ENCODE peak calls at places on chromosomes 2 and 18, in eight cellular contexts. W is cardiac fibroblast; F is stimulated activated CD4-positive, alpha-beta T cell treated with anti-CD3 and anti-CD28 coated beads, Interleukin-1b, Interleukin-23, amount 100 ng/mL, for 24 hours; C is H7; J is mammary epithelial cell; Y is SHP77 treated with DMSO at 0.1 percent for 48 hours; Q is activated T-helper 1 cell treated with Interleukin-2 at 50 U/mL for 16 hours; T is activated CD8-positive, alpha-beta memory T cell treated with anti-CD3 and anti-CD28 coated beads, Interleukin-2, amount 50 U/mL, for 48 hours. R is an unnamed sample.

GRCh38 chr2:145066795-145067194 is 546.9 kb upstream of the ZEB2 start:
- DNase-seq in W (no peak), F (no peak), C (no peak), J (no peak), Y (no peak), Q (no peak), T (no peak), R (no peak)

GRCh38 chr2:203450571-203450970 is 84.5 kb downstream of the RAPH1 start:
- DNase-seq in W (no peak), F (no peak), C (no peak), J (no peak), Y (no peak), Q (no peak), T (no peak), R (no peak)

GRCh38 chr2:75481041-75481836 is 79.5 kb downstream of the EVA1A start:
- DNase-seq in W (peak), F (no peak), C (no peak), J (peak), Y (peak), Q (no peak), T (no peak), R (peak)

GRCh38 chr2:234986866-234987720 is 35.3 kb downstream of the SH3BP4 start:
- DNase-seq in W (no peak), F (no peak), C (no peak), J (no peak), Y (no peak), Q (no peak), T (no peak), R (no peak)

GRCh38 chr2:241188386-241189092 is at the start of gene ANO7:
- DNase-seq in W (no peak), F (no peak), C (peak), J (no peak), Y (no peak), Q (no peak), T (no peak), R (no peak)

GRCh38 chr18:11957636-11958035 is 23.7 kb upstream of the IMPA2 start:
- DNase-seq in W (no peak), F (no peak), C (no peak), J (no peak), Y (no peak), Q (no peak), T (no peak), R (no peak)

GRCh38 chr2:124973396-124973795 is 948.3 kb downstream of the CNTNAP5 start:
- DNase-seq in W (no peak), F (no peak), C (no peak), J (no peak), Y (no peak), Q (no peak), T (no peak), R (no peak)

GRCh38 chr2:47016172-47016913 is 100.7 kb upstream of the MCFD2 start:
- DNase-seq in W (peak), F (no peak), C (peak), J (peak), Y (no peak), Q (no peak), T (no peak), R (peak)

GRCh38 chr2:179701524-179702110 is 159.8 kb downstream of the ZNF385B start:
- DNase-seq in W (no peak), F (no peak), C (no peak), J (peak), Y (no peak), Q (no peak), T (no peak), R (no peak)

GRCh38 chr2:46983065-46983801 is 67.6 kb upstream of the MCFD2 start:
- DNase-seq in W (peak), F (no peak), C (peak), J (no peak), Y (no peak), Q (no peak), T (no peak), R (peak)

GRCh38 chr18:63325086-63325686 is 5.6 kb upstream of the BCL2 start:
- DNase-seq in W (no peak), F (no peak), C (no peak), J (no peak), Y (no peak), Q (no peak), T (no peak), R (no peak)

GRCh38 chr18:26438980-26439379 is 109.4 kb downstream of the KCTD1 start:
- DNase-seq in W (no peak), F (no peak), C (no peak), J (no peak), Y (no peak), Q (no peak), T (no peak), R (peak)